ENCODE peak calls at places on chromosomes 2 and 18, in six cellular contexts. One of them, this sample, is unnamed.

GRCh38 chr2:165897074-165897683 is 56.4 kb downstream of the TTC21B start:
- DNase-seq in GM12878: no peak
- DNase-seq in GM12891: no peak
- DNase-seq in K562: no peak
- DNase-seq in HepG2: no peak
- DNase-seq in H1: no peak
- DNase-seq in this sample: no peak

GRCh38 chr18:56615738-56616520 is 22.5 kb downstream of the TXNL1 start:
- DNase-seq in GM12878: no peak
- DNase-seq in GM12891: no peak
- DNase-seq in K562: no peak
- DNase-seq in HepG2: no peak
- DNase-seq in H1: no peak
- DNase-seq in this sample: no peak

GRCh38 chr18:70290482-70291294 is 1.8 kb downstream of the SOCS6 start:
- DNase-seq in GM12878: no peak
- DNase-seq in GM12891: no peak
- DNase-seq in K562: no peak
- DNase-seq in HepG2: no peak
- DNase-seq in H1: no peak
- DNase-seq in this sample: no peak

GRCh38 chr2:239040152-239040761 is 192.4 kb downstream of the TWIST2 start:
- DNase-seq in GM12878: no peak
- DNase-seq in GM12891: no peak
- DNase-seq in K562: no peak
- DNase-seq in HepG2: peak
- DNase-seq in H1: no peak
- DNase-seq in this sample: no peak

GRCh38 chr18:24197412-24197811 is 58.5 kb downstream of the CABYR start:
- DNase-seq in GM12878: no peak
- DNase-seq in GM12891: no peak
- DNase-seq in K562: no peak
- DNase-seq in HepG2: no peak
- DNase-seq in H1: no peak
- DNase-seq in this sample: no peak

GRCh38 chr2:150204449-150204848 is 283.0 kb downstream of the RND3 start:
- DNase-seq in GM12878: no peak
- DNase-seq in GM12891: no peak
- DNase-seq in K562: no peak
- DNase-seq in HepG2: no peak
- DNase-seq in H1: no peak
- DNase-seq in this sample: no peak

GRCh38 chr18:51506811-51507210 is 309.3 kb upstream of the MEX3C start:
- DNase-seq in GM12878: no peak
- DNase-seq in GM12891: no peak
- DNase-seq in K562: no peak
- DNase-seq in HepG2: no peak
- DNase-seq in H1: no peak
- DNase-seq in this sample: no peak

GRCh38 chr18:61360440-61361383 is 27.5 kb downstream of the CDH20 start:
- DNase-seq in GM12878: peak
- DNase-seq in GM12891: no peak
- DNase-seq in K562: no peak
- DNase-seq in HepG2: no peak
- DNase-seq in H1: no peak
- DNase-seq in this sample: no peak

GRCh38 chr2:28009732-28010131 is 119.2 kb downstream of the BABAM2 start:
- DNase-seq in GM12878: no peak
- DNase-seq in GM12891: no peak
- DNase-seq in K562: no peak
- DNase-seq in HepG2: no peak
- DNase-seq in H1: no peak
- DNase-seq in this sample: no peak

GRCh38 chr2:164697688-164698290 is 76.5 kb upstream of the GRB14 start:
- DNase-seq in GM12878: no peak
- DNase-seq in GM12891: no peak
- DNase-seq in K562: peak
- DNase-seq in HepG2: peak
- DNase-seq in H1: no peak
- DNase-seq in this sample: no peak

GRCh38 chr2:43877782-43878464 is 39.2 kb downstream of the ABCG8 start:
- DNase-seq in GM12878: peak
- DNase-seq in GM12891: peak
- DNase-seq in K562: peak
- DNase-seq in HepG2: peak
- DNase-seq in H1: peak
- DNase-seq in this sample: peak

GRCh38 chr2:118738524-118739308 is 108.7 kb downstream of the EN1 start:
- DNase-seq in GM12878: no peak
- DNase-seq in GM12891: no peak
- DNase-seq in K562: peak
- DNase-seq in HepG2: peak
- DNase-seq in H1: no peak
- DNase-seq in this sample: no peak

GRCh38 chr2:120857422-120857821 is 121.8 kb downstream of the GLI2 start:
- DNase-seq in GM12878: no peak
- DNase-seq in GM12891: no peak
- DNase-seq in K562: no peak
- DNase-seq in HepG2: no peak
- DNase-seq in H1: no peak
- DNase-seq in this sample: no peak

GRCh38 chr2:201403904-201404303 is 46.8 kb upstream of the FLACC1 start:
- DNase-seq in GM12878: no peak
- DNase-seq in GM12891: no peak
- DNase-seq in K562: no peak
- DNase-seq in HepG2: no peak
- DNase-seq in H1: no peak
- DNase-seq in this sample: no peak

GRCh38 chr2:27977623-27978312 is 87.2 kb downstream of the BABAM2 start:
- DNase-seq in GM12878: no peak
- DNase-seq in GM12891: no peak
- DNase-seq in K562: no peak
- DNase-seq in HepG2: peak
- DNase-seq in H1: no peak
- DNase-seq in this sample: no peak

GRCh38 chr2:13003500-13003899 is 286.8 kb downstream of the TRIB2 start:
- DNase-seq in GM12878: no peak
- DNase-seq in GM12891: no peak
- DNase-seq in K562: no peak
- DNase-seq in HepG2: no peak
- DNase-seq in H1: no peak
- DNase-seq in this sample: no peak

GRCh38 chr18:22026362-22026761 is 143.0 kb upstream of the GATA6 start:
- DNase-seq in GM12878: no peak
- DNase-seq in GM12891: no peak
- DNase-seq in K562: no peak
- DNase-seq in HepG2: no peak
- DNase-seq in H1: no peak
- DNase-seq in this sample: no peak

GRCh38 chr18:69617888-69618287 is 217.2 kb downstream of the DOK6 start:
- DNase-seq in GM12878: no peak
- DNase-seq in GM12891: no peak
- DNase-seq in K562: no peak
- DNase-seq in HepG2: no peak
- DNase-seq in H1: no peak
- DNase-seq in this sample: no peak

GRCh38 chr18:32360682-32361345 is 109.9 kb downstream of the GAREM1 start:
- DNase-seq in GM12878: no peak
- DNase-seq in GM12891: no peak
- DNase-seq in K562: no peak
- DNase-seq in HepG2: no peak
- DNase-seq in H1: no peak
- DNase-seq in this sample: no peak

GRCh38 chr18:39774957-39775582 is 2180.0 kb upstream of the PIK3C3 start:
- DNase-seq in GM12878: no peak
- DNase-seq in GM12891: no peak
- DNase-seq in K562: no peak
- DNase-seq in HepG2: no peak
- DNase-seq in H1: no peak
- DNase-seq in this sample: no peak

GRCh38 chr2:57906152-57906732 is 140.4 kb upstream of the VRK2 start:
- DNase-seq in GM12878: no peak
- DNase-seq in GM12891: no peak
- DNase-seq in K562: peak
- DNase-seq in HepG2: peak
- DNase-seq in H1: no peak
- DNase-seq in this sample: peak

GRCh38 chr2:195535911-195536522 is 121.0 kb upstream of the SLC39A10 start:
- DNase-seq in GM12878: peak
- DNase-seq in GM12891: peak
- DNase-seq in K562: no peak
- DNase-seq in HepG2: no peak
- DNase-seq in H1: no peak
- DNase-seq in this sample: peak

GRCh38 chr2:58569460-58570185 is 328.5 kb upstream of the FANCL start:
- DNase-seq in GM12878: no peak
- DNase-seq in GM12891: no peak
- DNase-seq in K562: no peak
- DNase-seq in HepG2: no peak
- DNase-seq in H1: no peak
- DNase-seq in this sample: no peak

GRCh38 chr2:8674420-8675009 is 7.3 kb upstream of the ID2 start:
- DNase-seq in GM12878: no peak
- DNase-seq in GM12891: no peak
- DNase-seq in K562: no peak
- DNase-seq in HepG2: no peak
- DNase-seq in H1: no peak
- DNase-seq in this sample: no peak

GRCh38 chr2:8676915-8677645 is 4.8 kb upstream of the ID2 start:
- DNase-seq in GM12878: no peak
- DNase-seq in GM12891: no peak
- DNase-seq in K562: no peak
- DNase-seq in HepG2: no peak
- DNase-seq in H1: no peak
- DNase-seq in this sample: no peak

GRCh38 chr2:8675543-8675942 is 6.3 kb upstream of the ID2 start:
- DNase-seq in GM12878: no peak
- DNase-seq in GM12891: no peak
- DNase-seq in K562: no peak
- DNase-seq in HepG2: peak
- DNase-seq in H1: no peak
- DNase-seq in this sample: no peak

GRCh38 chr2:8677646-8678592 is 3.9 kb upstream of the ID2 start:
- DNase-seq in GM12878: no peak
- DNase-seq in GM12891: no peak
- DNase-seq in K562: peak
- DNase-seq in HepG2: peak
- DNase-seq in H1: no peak
- DNase-seq in this sample: no peak

GRCh38 chr2:8676191-8676914 is 5.5 kb upstream of the ID2 start:
- DNase-seq in GM12878: no peak
- DNase-seq in GM12891: no peak
- DNase-seq in K562: no peak
- DNase-seq in HepG2: no peak
- DNase-seq in H1: no peak
- DNase-seq in this sample: no peak
- TF ChIP-seq POLR2A in GM12878: no peak
- TF ChIP-seq POLR2A in GM12891: no peak
- TF ChIP-seq POLR2A in K562: no peak
- TF ChIP-seq POLR2A in HepG2: no peak
- TF ChIP-seq POLR2A in H1: no peak
- TF ChIP-seq POLR2A in this sample: no peak

DNA sequence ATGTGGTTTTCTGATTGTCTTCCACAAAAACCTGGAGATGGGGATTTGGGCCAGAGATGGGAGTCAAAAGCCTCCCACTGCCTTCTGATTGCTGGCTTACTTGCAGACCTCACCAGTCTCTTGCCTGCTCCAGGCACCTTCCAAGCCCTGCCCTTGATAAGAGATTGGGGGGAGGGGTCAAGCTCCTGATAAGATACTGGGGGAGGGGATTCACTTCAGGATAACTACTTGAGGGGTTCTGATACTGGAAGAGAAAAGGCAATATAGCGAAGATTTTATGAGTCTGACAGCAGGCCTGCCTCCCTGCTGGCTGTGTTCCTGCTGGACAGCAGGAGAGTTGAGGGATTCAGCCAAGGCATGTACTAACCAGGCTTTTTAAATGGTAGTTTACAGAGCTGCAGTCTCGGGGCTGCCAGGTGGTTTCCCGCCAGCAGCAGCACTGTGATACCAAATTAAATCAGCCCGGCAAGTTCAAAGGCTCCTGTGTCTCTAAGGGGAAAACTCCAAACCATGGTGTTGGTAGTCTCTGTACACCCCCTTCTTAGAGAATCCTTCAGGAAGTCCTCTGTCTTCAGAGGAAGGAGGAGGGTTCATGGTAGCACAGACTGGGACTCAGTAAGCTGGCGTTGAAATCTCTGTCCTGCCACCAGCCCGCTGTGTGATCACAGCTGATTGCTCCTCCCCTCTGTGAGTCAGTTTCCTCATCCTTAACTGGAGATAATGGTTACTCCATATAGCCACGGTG is 58.3 kb downstream of the FBXO36 start:
- DNase-seq in GM12878: peak
- DNase-seq in GM12891: no peak
- DNase-seq in K562: peak
- DNase-seq in HepG2: no peak
- DNase-seq in H1: no peak
- DNase-seq in this sample: no peak
- TF ChIP-seq POLR2AphosphoS5 in GM12878: no peak
- TF ChIP-seq POLR2AphosphoS5 in GM12891: no peak
- TF ChIP-seq POLR2AphosphoS5 in K562: no peak
- TF ChIP-seq POLR2AphosphoS5 in HepG2: no peak
- TF ChIP-seq POLR2AphosphoS5 in H1: no peak
- TF ChIP-seq POLR2AphosphoS5 in this sample: no peak

DNA sequence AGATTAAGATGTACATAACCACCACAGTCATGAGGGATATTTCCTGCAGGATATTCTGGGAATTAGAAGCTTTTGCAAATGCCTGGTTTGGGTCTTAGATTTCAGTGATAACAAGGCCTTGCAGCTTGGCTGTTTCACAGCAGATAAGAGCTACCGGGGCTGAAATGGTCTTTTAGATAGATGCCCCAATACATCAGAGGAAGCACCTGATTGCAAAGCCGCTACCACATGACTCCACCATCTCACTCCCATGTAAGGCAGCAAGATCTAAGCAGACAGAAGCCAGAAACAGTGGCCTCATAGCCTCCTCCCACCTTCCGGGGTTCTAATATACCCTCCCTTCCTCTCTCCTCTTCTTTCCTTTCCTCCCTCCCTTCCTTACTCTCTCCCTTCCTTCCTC is 31.1 kb upstream of the EPG5 start:
- DNase-seq in GM12878: no peak
- DNase-seq in GM12891: no peak
- DNase-seq in K562: peak
- DNase-seq in HepG2: no peak
- DNase-seq in H1: no peak
- DNase-seq in this sample: no peak
- TF ChIP-seq TAF1 in GM12878: no peak
- TF ChIP-seq TAF1 in GM12891: no peak
- TF ChIP-seq TAF1 in K562: no peak
- TF ChIP-seq TAF1 in HepG2: no peak
- TF ChIP-seq TAF1 in H1: no peak
- TF ChIP-seq TAF1 in this sample: no peak

GRCh38 chr2:108971661-108972566 is 17.1 kb downstream of the EDAR start:
- DNase-seq in GM12878: no peak
- DNase-seq in GM12891: no peak
- DNase-seq in K562: no peak
- DNase-seq in HepG2: no peak
- DNase-seq in H1: no peak
- DNase-seq in this sample: no peak
- TF ChIP-seq POLR2A in GM12878: no peak
- TF ChIP-seq POLR2A in GM12891: no peak
- TF ChIP-seq POLR2A in K562: no peak
- TF ChIP-seq POLR2A in HepG2: no peak
- TF ChIP-seq POLR2A in H1: no peak
- TF ChIP-seq POLR2A in this sample: no peak